ENCODE peak calls at places on chromosomes 11 and 22, in five cellular contexts. Z is heart right ventricle, H is stomach, G is K562, X is right atrium auricular region. C is an unnamed sample.

GRCh38 chr11:38680746-38681145 is 2082.7 kb upstream of the RAG2 start:
- DNase-seq in Z (no peak), H (no peak), G (no peak), X (no peak), C (no peak)

GRCh38 chr11:13168281-13168680 is 109.3 kb upstream of the BMAL1 start:
- DNase-seq in Z (no peak), H (peak; percentile 57), G (no peak), X (no peak), C (peak; percentile 15)

GRCh38 chr11:819943-820649 is 1.4 kb downstream of the PNPLA2 start:
- DNase-seq in Z (peak; percentile 91), H (peak; percentile 97), G (peak; percentile 77), X (peak; percentile 91), C (peak; percentile 95)

GRCh38 chr11:58787903-58788302 is 56.2 kb upstream of the GLYAT start:
- DNase-seq in Z (no peak), H (no peak), G (no peak), X (no peak), C (no peak)

GRCh38 chr11:73291196-73291595 is 16.9 kb upstream of the ARHGEF17 start:
- DNase-seq in Z (no peak), H (no peak), G (no peak), X (no peak), C (no peak)

GRCh38 chr11:1194977-1195689 is 27.7 kb upstream of the MUC5B start:
- DNase-seq in Z (no peak), H (peak; percentile 26), G (no peak), X (no peak), C (no peak)

GRCh38 chr22:30279389-30279788 is 9.9 kb downstream of the CASTOR1 start:
- DNase-seq in Z (peak; percentile 24), H (no peak), G (no peak), X (no peak), C (peak; percentile 72)

GRCh38 chr11:79077684-79078379 is 363.0 kb downstream of the TENM4 start:
- DNase-seq in Z (no peak), H (no peak), G (no peak), X (no peak), C (no peak)

GRCh38 chr11:14578551-14578956 is 58.4 kb upstream of the PSMA1 start:
- DNase-seq in Z (peak; percentile 26), H (peak; percentile 46), G (peak; percentile 30), X (no peak), C (peak; percentile 65)

GRCh38 chr22:36144886-36145541 is 15.5 kb downstream of the APOL3 start:
- DNase-seq in Z (peak; percentile 79), H (peak; percentile 70), G (no peak), X (peak; percentile 77), C (peak; percentile 64)

GRCh38 chr11:47924184-47924671 is 56.1 kb upstream of the PTPRJ start:
- DNase-seq in Z (no peak), H (peak; percentile 31), G (no peak), X (no peak), C (peak; percentile 97)

GRCh38 chr11:32090774-32091370 is at the start of gene RCN1:
- DNase-seq in Z (peak; percentile 66), H (peak; percentile 46), G (peak; percentile 58), X (peak; percentile 64), C (peak; percentile 44)

GRCh38 chr11:93329936-93330445 is 551 bp upstream of the DEUP1 start:
- DNase-seq in Z (no peak), H (no peak), G (peak; percentile 16), X (no peak), C (peak; percentile 9)

GRCh38 chr22:44776535-44777363 is 24.4 kb downstream of the ARHGAP8 start:
- DNase-seq in Z (no peak), H (no peak), G (no peak), X (no peak), C (no peak)

GRCh38 chr11:93614111-93614784 is 47.2 kb upstream of the CEP295 start:
- DNase-seq in Z (no peak), H (no peak), G (peak; percentile 62), X (no peak), C (no peak)

GRCh38 chr11:10454902-10455631 is at the start of gene AMPD3:
- DNase-seq in Z (no peak), H (no peak), G (peak; percentile 71), X (no peak), C (peak; percentile 13)

GRCh38 chr11:75554258-75555022 is 7.6 kb upstream of the SERPINH1 start:
- DNase-seq in Z (peak; percentile 94), H (peak; percentile 67), G (peak; percentile 74), X (peak; percentile 95), C (peak; percentile 36)

GRCh38 chr22:43411040-43411919 is 534 bp upstream of the MPPED1 start:
- DNase-seq in Z (no peak), H (no peak), G (no peak), X (no peak), C (no peak)

GRCh38 chr11:94574193-94574961 is 7.2 kb downstream of the PIWIL4 start:
- DNase-seq in Z (no peak), H (no peak), G (no peak), X (no peak), C (no peak)

GRCh38 chr11:79290766-79291165 is 150.1 kb downstream of the TENM4 start:
- DNase-seq in Z (no peak), H (no peak), G (no peak), X (no peak), C (no peak)

GRCh38 chr22:43464809-43465208 is 53.0 kb downstream of the MPPED1 start:
- DNase-seq in Z (no peak), H (no peak), G (no peak), X (no peak), C (no peak)

GRCh38 chr11:5196731-5197130 is 3.8 kb downstream of the OR51V1 start:
- DNase-seq in Z (no peak), H (no peak), G (no peak), X (no peak), C (no peak)

GRCh38 chr11:119101759-119102423 is at the start of gene DPAGT1:
- DNase-seq in Z (peak; percentile 95), H (peak; percentile 91), G (peak; percentile 62), X (peak; percentile 97), C (peak; percentile 94)

GRCh38 chr11:10413268-10413667 is 41.8 kb upstream of the AMPD3 start:
- DNase-seq in Z (peak; percentile 36), H (no peak), G (no peak), X (peak; percentile 58), C (no peak)

GRCh38 chr11:120717042-120717441 is 205.5 kb downstream of the GRIK4 start:
- DNase-seq in Z (no peak), H (no peak), G (no peak), X (no peak), C (no peak)

GRCh38 chr11:70547821-70548670 is 149.7 kb downstream of the CTTN start:
- DNase-seq in Z (peak; percentile 20), H (peak; percentile 48), G (no peak), X (no peak), C (no peak)

GRCh38 chr11:47466201-47466600 is 17.3 kb upstream of the RAPSN start:
- DNase-seq in Z (no peak), H (no peak), G (no peak), X (no peak), C (no peak)

GRCh38 chr22:46758867-46759290 is 3.6 kb upstream of the TBC1D22A start:
- DNase-seq in Z (no peak), H (peak; percentile 76), G (peak; percentile 20), X (no peak), C (peak; percentile 69)

GRCh38 chr11:83257638-83258229 is 28.4 kb downstream of the CCDC90B start:
- DNase-seq in Z (no peak), H (no peak), G (no peak), X (no peak), C (no peak)

GRCh38 chr11:540583-541432 is 3.5 kb downstream of the LRRC56 start:
- DNase-seq in Z (no peak), H (no peak), G (no peak), X (no peak), C (peak; percentile 10)

GRCh38 chr22:39661842-39662676 is 91.5 kb downstream of the CACNA1I start:
- DNase-seq in Z (no peak), H (peak; percentile 37), G (peak; percentile 88), X (no peak), C (peak; percentile 28)

GRCh38 chr11:47467372-47467771 is 18.4 kb upstream of the RAPSN start:
- DNase-seq in Z (no peak), H (peak; percentile 54), G (no peak), X (no peak), C (peak; percentile 50)

GRCh38 chr22:43818981-43819690 is 7.0 kb upstream of the EFCAB6 start:
- DNase-seq in Z (no peak), H (no peak), G (no peak), X (no peak), C (no peak)

GRCh38 chr11:73249304-73249703 is 22.8 kb upstream of the P2RY6 start:
- DNase-seq in Z (no peak), H (no peak), G (no peak), X (no peak), C (no peak)

DNA sequence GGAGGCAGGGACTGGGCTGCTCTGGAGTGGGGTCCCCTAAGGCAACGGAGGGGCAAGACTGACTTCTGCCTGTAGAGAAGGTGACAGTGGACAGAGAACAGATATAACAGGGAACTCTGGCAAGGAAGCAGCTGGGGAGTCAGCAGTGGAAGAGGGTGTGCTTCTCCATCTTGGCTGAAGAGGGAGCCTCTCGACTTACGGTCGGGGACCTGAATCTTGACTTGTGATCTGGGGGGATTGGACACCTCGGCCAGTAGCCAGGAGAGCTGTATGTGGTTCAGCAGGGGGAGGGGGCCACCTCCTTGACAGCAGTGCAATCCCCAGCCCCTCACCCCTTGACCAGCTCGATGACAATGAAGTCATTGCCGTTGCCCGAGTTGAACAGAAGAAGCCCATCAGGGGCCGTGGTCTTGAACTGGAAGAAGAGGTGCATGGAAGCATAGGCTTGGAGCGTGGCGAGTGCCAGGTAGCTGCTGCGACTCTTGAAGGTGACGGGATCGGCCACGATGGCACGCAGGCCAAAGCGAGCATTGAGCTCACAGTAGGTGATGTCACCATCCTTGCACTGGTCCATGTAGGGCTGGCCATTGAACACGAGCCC is 60.0 kb downstream of the SLC22A12 start:
- DNase-seq in Z (no peak), H (no peak), G (peak; percentile 63), X (no peak), C (no peak)
- TF ChIP-seq CTCF in Z (peak; percentile 35), H (no peak), G (peak; percentile 75), X (peak; percentile 53), C (no peak)

GRCh38 chr11:68424981-68425865 is 35.3 kb upstream of the PPP6R3 start:
- DNase-seq in Z (no peak), H (no peak), G (no peak), X (no peak), C (no peak)

GRCh38 chr11:68423481-68423880 is 37.1 kb upstream of the PPP6R3 start:
- DNase-seq in Z (no peak), H (no peak), G (no peak), X (no peak), C (no peak)

GRCh38 chr11:68420171-68420570 is 40.4 kb upstream of the PPP6R3 start:
- DNase-seq in Z (no peak), H (no peak), G (no peak), X (no peak), C (no peak)

GRCh38 chr11:68425866-68426380 is 34.6 kb upstream of the PPP6R3 start:
- DNase-seq in Z (no peak), H (no peak), G (no peak), X (no peak), C (no peak)

GRCh38 chr11:68424101-68424632 is 36.4 kb upstream of the PPP6R3 start:
- DNase-seq in Z (no peak), H (no peak), G (no peak), X (no peak), C (no peak)
- H3K36me3 ChIP-seq in Z (peaks cover 34% of the 10 kb centered on the region), H (peaks cover 95% of the 10 kb centered on the region), G (peaks cover 62% of the 10 kb centered on the region), X (peaks cover 66% of the 10 kb centered on the region), C (no peaks in the 10 kb centered on the region)

GRCh38 chr11:134670961-134671370 is 258.9 kb upstream of the B3GAT1 start:
- DNase-seq in Z (no peak), H (peak; percentile 8), G (no peak), X (no peak), C (no peak)
- H3K9me3 ChIP-seq in Z (peaks cover 7% of the 10 kb centered on the region), H (no peaks in the 10 kb centered on the region), G (no peaks in the 10 kb centered on the region), X (peaks cover 11% of the 10 kb centered on the region), C (peaks cover 6% of the 10 kb centered on the region)

GRCh38 chr11:22670803-22671202 is 4.4 kb downstream of the GAS2 start:
- DNase-seq in Z (no peak), H (no peak), G (no peak), X (no peak), C (no peak)
- TF ChIP-seq CTCF in Z (peak; percentile 13), H (no peak), G (peak; percentile 39), X (peak; percentile 44), C (peak; percentile 70)

C was measured in body of pancreas.